ENCODE peak calls at places on chromosomes 7 and 10, in six cellular contexts. L, M, O, F, E and R are unnamed samples.

GRCh38 chr10:44020322-44021111 is 364.4 kb downstream of the CXCL12 start:
- DNase-seq in L (no peak), M (peak), F (peak), O (no peak), E (no peak), R (no peak)

GRCh38 chr7:69893915-69894314 is 295.6 kb downstream of the AUTS2 start:
- DNase-seq in F (no peak), O (no peak), E (peak), M (no peak), L (no peak), R (no peak)

GRCh38 chr10:106873770-106874717 is 290.5 kb downstream of the SORCS1 start:
- DNase-seq in M (no peak), E (no peak), O (no peak), F (no peak), L (no peak), R (no peak)

GRCh38 chr10:19704544-19704943 is 111.7 kb upstream of the PLXDC2 start:
- DNase-seq in E (no peak), O (no peak), L (no peak), F (no peak), M (no peak), R (no peak)

GRCh38 chr10:131574707-131575430 is 263.3 kb upstream of the TCERG1L start:
- DNase-seq in E (no peak), F (no peak), L (no peak), O (no peak), M (no peak), R (no peak)

GRCh38 chr10:74056081-74056818 is 58.3 kb downstream of the VCL start:
- DNase-seq in L (peak), M (no peak), F (no peak), O (no peak), E (peak), R (no peak)

GRCh38 chr7:98687331-98687863 is 70.3 kb downstream of the NPTX2 start:
- DNase-seq in F (no peak), L (no peak), M (no peak), O (no peak), E (peak), R (no peak)

GRCh38 chr10:90785782-90786181 is 72.1 kb downstream of the HTR7 start:
- DNase-seq in O (no peak), M (no peak), F (no peak), L (no peak), E (no peak), R (no peak)

GRCh38 chr7:114928060-114928459 is 6.2 kb downstream of the MDFIC start:
- DNase-seq in E (no peak), F (no peak), L (no peak), M (no peak), O (no peak), R (no peak)

GRCh38 chr7:868189-868486 is 8.2 kb upstream of the GET4 start:
- DNase-seq in F (no peak), E (no peak), L (no peak), O (no peak), M (peak), R (no peak)

GRCh38 chr10:28808693-28809092 is 131.4 kb downstream of the BAMBI start:
- DNase-seq in F (no peak), L (no peak), E (no peak), M (no peak), O (no peak), R (no peak)

GRCh38 chr7:94375713-94376112 is 19.0 kb upstream of the COL1A2 start:
- DNase-seq in E (peak), F (peak), M (no peak), L (peak), O (no peak), R (no peak)

GRCh38 chr10:112896722-112897121 is 53.3 kb upstream of the TCF7L2 start:
- DNase-seq in M (no peak), F (no peak), O (no peak), L (no peak), E (no peak), R (no peak)

GRCh38 chr7:36021367-36021766 is 131.7 kb upstream of the EEPD1 start:
- DNase-seq in L (no peak), M (no peak), E (no peak), F (no peak), O (no peak), R (no peak)

GRCh38 chr10:118971187-118971586 is 58.3 kb upstream of the NANOS1 start:
- DNase-seq in O (no peak), F (no peak), M (no peak), L (no peak), E (no peak), R (no peak)

GRCh38 chr7:128387663-128388485 is 21.9 kb downstream of the IMPDH1 start:
- DNase-seq in L (peak), F (peak), M (peak), E (peak), O (peak), R (peak)

GRCh38 chr10:16993186-16993585 is 136.4 kb downstream of the CUBN start:
- DNase-seq in O (no peak), M (no peak), E (no peak), L (no peak), F (no peak), R (no peak)

GRCh38 chr10:61708841-61709240 is 46.1 kb downstream of the CABCOCO1 start:
- DNase-seq in E (no peak), M (no peak), F (no peak), L (no peak), O (no peak), R (no peak)

GRCh38 chr7:120521761-120522737 is 249.1 kb downstream of the KCND2 start:
- DNase-seq in L (no peak), M (no peak), O (no peak), F (no peak), E (no peak), R (no peak)

GRCh38 chr10:5951167-5951711 is 26.1 kb downstream of the IL15RA start:
- DNase-seq in O (peak), L (no peak), F (no peak), E (peak), M (peak), R (no peak)

GRCh38 chr7:137411446-137411845 is 67.9 kb upstream of the PTN start:
- DNase-seq in O (no peak), L (no peak), F (no peak), E (no peak), M (no peak), R (no peak)

GRCh38 chr7:2926120-2926897 is 82.2 kb upstream of the GNA12 start:
- DNase-seq in O (peak), M (peak), L (no peak), F (no peak), E (no peak), R (no peak)

GRCh38 chr7:120272261-120272895 is 597 bp upstream of the KCND2 start:
- DNase-seq in M (no peak), L (peak), O (no peak), F (peak), E (peak), R (no peak)

GRCh38 chr7:128281605-128282380 is 40.7 kb downstream of the LEP start:
- DNase-seq in O (no peak), M (no peak), L (no peak), E (no peak), F (no peak), R (no peak)

GRCh38 chr7:108592633-108593277 is 23.1 kb downstream of the DNAJB9 start:
- DNase-seq in M (no peak), F (peak), O (no peak), E (no peak), L (no peak), R (no peak)

DNA sequence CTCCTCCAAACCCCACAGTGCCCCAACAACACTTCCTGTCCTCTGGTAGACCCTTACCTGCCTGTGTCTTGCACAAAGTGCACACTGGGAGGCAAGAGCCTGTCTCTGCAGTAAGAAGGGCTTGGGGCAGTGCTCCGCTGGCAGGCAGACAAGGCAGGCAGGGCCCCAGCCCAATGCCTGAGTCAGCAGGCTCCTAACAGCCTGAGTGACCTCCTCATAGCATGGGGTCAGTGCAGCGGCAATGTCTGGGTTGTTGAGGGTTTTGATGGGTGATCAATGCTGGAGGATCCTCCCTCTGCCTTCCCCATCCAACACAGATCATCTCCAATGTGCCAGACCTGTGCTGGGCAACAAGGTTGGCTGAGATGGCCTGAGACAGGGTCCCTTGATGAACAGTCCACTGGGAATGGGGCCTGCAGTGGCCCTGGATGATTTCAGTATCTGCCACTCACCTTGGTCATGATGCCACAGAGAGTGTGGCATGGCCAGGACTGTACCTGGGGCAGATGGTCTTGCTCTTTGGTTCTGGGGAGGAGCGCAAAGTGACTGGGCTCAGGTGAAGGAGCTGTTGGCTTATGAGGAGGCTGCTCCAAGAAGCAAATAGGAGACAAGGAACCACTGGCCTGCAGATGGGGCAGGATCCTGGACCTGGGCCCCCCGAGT is 55.6 kb upstream of the CAMK2B start:
- DNase-seq in E (no peak), M (no peak), L (peak), F (no peak), O (no peak), R (no peak)
- H3K27ac ChIP-seq in E (no peak), M (no peak), L (no peak), F (no peak), O (no peak), R (no peak)

DNA sequence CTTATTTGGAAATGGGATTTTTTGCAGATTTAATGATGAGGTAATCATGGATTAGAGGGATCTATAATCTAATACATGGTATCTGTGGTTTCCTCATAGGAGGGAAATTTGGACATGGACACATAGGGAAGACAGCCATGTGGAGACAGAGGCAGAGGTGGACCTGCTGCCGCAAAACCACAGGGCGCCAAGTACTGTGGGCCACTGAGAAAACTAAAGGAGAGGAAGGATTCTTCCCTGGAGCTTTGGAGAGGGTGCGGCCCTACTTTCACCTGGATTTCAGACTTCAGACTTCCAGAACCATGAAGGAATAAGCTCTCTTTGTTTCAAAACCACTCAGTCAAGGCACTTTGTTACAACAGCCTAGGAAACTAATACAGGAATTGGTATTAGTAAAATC is 149.4 kb upstream of the AKR1E2 start:
- DNase-seq in E (no peak), F (no peak), M (no peak), O (no peak), L (no peak), R (no peak)
- H3K27ac ChIP-seq in E (no peak), F (no peak), M (no peak), O (no peak), L (no peak), R (no peak)

DNA sequence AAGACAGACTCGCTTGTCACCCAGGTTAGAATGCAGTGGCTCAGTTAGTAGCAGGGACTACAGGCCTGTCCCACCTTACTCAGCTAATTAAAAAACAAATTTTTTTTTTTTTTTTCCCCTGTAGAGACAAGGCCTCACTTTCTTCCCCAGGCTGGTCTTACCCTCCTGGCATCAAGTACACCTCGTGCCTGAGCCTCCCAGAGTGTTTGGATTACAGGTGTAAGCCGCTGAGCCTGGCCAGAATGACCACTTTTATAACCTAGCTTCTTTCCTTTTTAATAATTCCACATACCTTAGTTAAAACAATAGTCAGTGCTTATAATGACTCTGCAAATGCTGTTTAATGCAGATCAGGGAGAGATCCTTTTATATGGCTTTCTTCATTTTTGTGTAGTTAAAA is 31.3 kb downstream of the RSBN1L start:
- DNase-seq in M (no peak), L (no peak), E (no peak), O (no peak), F (no peak), R (no peak)
- H3K27ac ChIP-seq in M (no peak), L (no peak), E (no peak), O (no peak), F (peak), R (no peak)

DNA sequence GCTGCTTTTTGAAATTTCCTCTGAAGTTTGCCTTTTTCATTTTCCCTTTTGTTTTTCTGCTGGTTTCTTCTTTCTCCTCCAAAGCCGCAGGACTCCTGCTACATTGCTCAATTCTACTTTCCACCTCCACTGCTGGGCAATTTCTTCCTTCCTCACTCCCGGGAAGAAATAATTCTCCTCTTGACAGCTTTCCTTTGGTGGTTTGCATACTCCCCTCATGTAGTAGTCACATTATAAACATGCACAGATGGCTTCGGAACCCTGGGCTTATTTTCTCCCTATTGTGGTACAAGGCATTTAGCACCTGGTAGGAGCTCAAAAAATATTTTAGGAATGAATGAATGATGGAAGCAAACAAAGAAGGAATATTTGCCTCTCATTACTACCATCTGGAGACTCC is 977.2 kb downstream of the LRMDA start:
- DNase-seq in F (no peak), O (no peak), E (no peak), M (no peak), L (peak), R (no peak)
- H3K27ac ChIP-seq in F (no peak), O (peak), E (no peak), M (no peak), L (no peak), R (no peak)

GRCh38 chr7:5758753-5759330 is 22.6 kb downstream of the RNF216 start:
- DNase-seq in M (no peak), O (no peak), E (no peak), L (no peak), F (no peak), R (no peak)

GRCh38 chr7:5758286-5758685 is 23.2 kb downstream of the RNF216 start:
- DNase-seq in M (no peak), L (no peak), O (no peak), E (no peak), F (no peak), R (no peak)

GRCh38 chr7:5755704-5756131 is 25.7 kb downstream of the RNF216 start:
- DNase-seq in F (no peak), L (peak), E (no peak), O (no peak), M (no peak), R (no peak)

GRCh38 chr7:5752663-5753062 is 28.8 kb downstream of the RNF216 start:
- DNase-seq in O (no peak), L (no peak), M (no peak), E (no peak), F (no peak), R (no peak)

GRCh38 chr7:5754981-5755599 is 26.4 kb downstream of the RNF216 start:
- DNase-seq in O (no peak), L (no peak), M (no peak), E (no peak), F (no peak), R (no peak)
- H3K27ac ChIP-seq in O (no peak), L (no peak), M (no peak), E (no peak), F (peak), R (peak)

GRCh38 chr7:143390098-143390772 is 9.1 kb downstream of the ZYX start:
- DNase-seq in F (no peak), L (no peak), E (no peak), O (no peak), M (no peak), R (no peak)
- H3K27ac ChIP-seq in F (no peak), L (no peak), E (no peak), O (peak), M (no peak), R (no peak)

GRCh38 chr10:75111367-75111905 is at the start of gene SAMD8:
- DNase-seq in F (peak), M (peak), O (peak), L (peak), E (peak), R (peak)

GRCh38 chr10:75107756-75108683 is 3.4 kb upstream of the SAMD8 start:
- DNase-seq in E (peak), F (no peak), L (no peak), M (no peak), O (no peak), R (no peak)

GRCh38 chr10:75109459-75109778 is 2.0 kb upstream of the SAMD8 start:
- DNase-seq in E (peak), F (no peak), M (no peak), O (no peak), L (no peak), R (no peak)

GRCh38 chr10:75110006-75110632 is 1.3 kb upstream of the SAMD8 start:
- DNase-seq in F (no peak), E (no peak), M (no peak), O (no peak), L (no peak), R (no peak)

DNA sequence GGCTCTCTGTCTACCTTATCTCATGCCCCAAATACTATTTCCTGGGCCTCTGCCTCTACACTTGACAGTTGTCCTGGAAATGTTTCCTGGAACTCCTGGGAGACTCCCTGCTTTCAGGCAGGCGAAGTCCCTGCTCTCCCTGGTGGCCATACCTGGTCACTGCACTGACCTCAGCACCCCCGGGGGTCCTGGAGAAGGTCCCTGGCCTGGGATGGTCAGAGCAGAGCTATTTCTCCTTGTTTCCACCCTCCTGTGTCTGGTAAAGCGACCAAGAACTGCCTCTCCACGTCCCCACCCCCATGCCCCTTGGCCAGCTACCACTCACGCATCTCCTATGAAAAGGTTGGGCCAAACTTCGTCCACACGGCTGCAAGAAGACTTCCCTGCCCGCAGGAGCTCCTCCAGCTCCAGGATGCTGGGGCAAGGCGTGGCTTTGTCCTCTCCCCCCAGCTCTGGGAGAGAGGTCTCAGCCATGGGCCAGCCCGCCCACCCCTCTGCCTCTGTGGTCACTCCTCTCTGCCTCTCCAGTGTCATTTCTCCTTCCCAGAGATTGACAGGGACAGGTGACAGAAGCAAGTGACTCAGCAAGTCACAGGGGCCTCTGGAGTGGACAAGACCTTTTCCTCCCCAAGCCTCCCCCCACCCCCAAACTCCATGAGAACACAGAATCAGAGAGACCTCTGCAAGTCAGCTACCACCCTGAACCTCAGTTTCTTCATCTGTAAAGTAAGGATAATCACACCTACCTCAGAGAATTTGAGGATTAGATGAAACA is 2.6 kb upstream of the SAMD8 start:
- DNase-seq in E (peak), L (peak), M (no peak), F (peak), O (no peak), R (no peak)
- H3K27ac ChIP-seq in E (no peak), L (no peak), M (peak), F (peak), O (no peak), R (peak)

GRCh38 chr7:138880881-138881577 is 83.0 kb upstream of the ATP6V0A4 start:
- DNase-seq in O (peak), F (no peak), L (no peak), E (no peak), M (peak), R (no peak)

GRCh38 chr7:138881578-138882188 is 83.7 kb upstream of the ATP6V0A4 start:
- DNase-seq in E (no peak), M (no peak), O (no peak), F (no peak), L (no peak), R (no peak)

GRCh38 chr7:138878847-138879246 is 80.9 kb upstream of the ATP6V0A4 start:
- DNase-seq in M (no peak), E (no peak), F (no peak), L (no peak), O (no peak), R (no peak)

GRCh38 chr7:138878064-138878463 is 80.1 kb upstream of the ATP6V0A4 start:
- DNase-seq in O (no peak), L (no peak), F (no peak), M (no peak), E (no peak), R (no peak)

DNA sequence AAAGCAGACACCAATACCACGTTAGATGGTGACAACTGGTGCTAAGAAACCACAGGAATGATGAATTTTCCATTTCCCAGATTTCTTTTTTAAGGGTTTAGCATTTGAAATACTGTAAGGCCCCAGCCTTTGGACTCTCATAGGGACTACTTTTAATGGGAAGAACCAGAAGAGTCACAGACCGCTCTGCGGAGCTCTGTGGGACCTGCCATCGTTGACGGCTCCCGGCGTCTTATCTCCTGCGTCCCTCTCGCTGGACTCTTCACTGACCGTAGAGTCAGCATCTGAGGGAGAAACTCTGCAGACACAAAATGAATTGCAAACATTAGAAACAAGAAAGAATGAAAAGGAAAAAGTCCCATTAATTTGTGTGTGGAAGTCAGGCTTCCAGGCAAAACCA is 81.4 kb upstream of the ATP6V0A4 start:
- DNase-seq in M (no peak), L (no peak), O (no peak), F (no peak), E (no peak), R (no peak)
- H3K27ac ChIP-seq in M (no peak), L (no peak), O (no peak), F (no peak), E (no peak), R (no peak)

DNA sequence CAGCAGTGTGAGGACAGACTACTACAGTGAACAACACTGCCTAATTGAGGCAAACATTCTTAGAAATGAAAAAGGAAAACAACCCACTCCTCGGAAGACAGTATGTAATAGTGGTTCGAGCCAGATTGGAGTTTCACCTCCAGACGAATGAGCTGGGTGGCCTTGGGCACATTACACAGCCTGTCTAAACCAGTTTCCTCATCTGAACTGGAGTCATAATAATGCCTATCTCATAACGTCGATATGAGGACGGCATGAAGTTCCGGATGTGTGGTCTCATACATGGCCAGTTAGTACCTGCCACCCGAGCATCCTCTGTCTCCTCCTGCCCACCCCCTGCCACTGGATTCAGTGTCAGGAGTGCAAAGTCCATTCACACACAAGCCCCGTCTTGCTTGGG is 15.8 kb upstream of the FRMPD2 start:
- DNase-seq in O (no peak), E (no peak), L (no peak), F (no peak), M (no peak), R (no peak)
- H3K27ac ChIP-seq in O (no peak), E (no peak), L (no peak), F (no peak), M (no peak), R (no peak)